ENCODE peak calls at places on chromosomes 4 and X, in four cellular contexts. X, O, Z and Y are unnamed samples.

GRCh38 chr4:168924648-168925047 is 85.4 kb downstream of the CBR4 start:
- DNase-seq in X (no peak), O (no peak), Z (no peak), Y (no peak)

GRCh38 chr4:71607780-71608673 is 175.9 kb downstream of the GC start:
- DNase-seq in X (peak), O (no peak), Z (no peak), Y (peak)

GRCh38 chrX:143571521-143571920 is 54.2 kb upstream of the SPANXN3 start:
- DNase-seq in X (peak), O (no peak), Z (no peak), Y (peak)

GRCh38 chr4:3836802-3837601 is 70.8 kb downstream of the ADRA2C start:
- DNase-seq in X (no peak), O (peak), Z (no peak), Y (no peak)

GRCh38 chr4:3684546-3684945 is 81.6 kb upstream of the ADRA2C start:
- DNase-seq in X (no peak), O (no peak), Z (no peak), Y (no peak)

GRCh38 chr4:24521544-24521943 is 62.8 kb downstream of the DHX15 start:
- DNase-seq in X (no peak), O (no peak), Z (no peak), Y (no peak)

GRCh38 chrX:51837926-51838325 is 55.5 kb upstream of the MAGED1 start:
- DNase-seq in X (no peak), O (no peak), Z (peak), Y (peak)

GRCh38 chr4:6111354-6111930 is 88.9 kb downstream of the JAKMIP1 start:
- DNase-seq in X (no peak), O (no peak), Z (no peak), Y (no peak)

GRCh38 chr4:73729534-73730165 is 10.7 kb upstream of the CXCL8 start:
- DNase-seq in X (peak), O (peak), Z (peak), Y (peak)

GRCh38 chrX:16213970-16214369 is 46.7 kb downstream of the MAGEB17 start:
- DNase-seq in X (no peak), O (no peak), Z (peak), Y (peak)

GRCh38 chr4:64538219-64538618 is 129.0 kb upstream of the TECRL start:
- DNase-seq in X (no peak), O (no peak), Z (no peak), Y (no peak)

GRCh38 chr4:89174784-89175183 is 63.5 kb downstream of the TIGD2 start:
- DNase-seq in X (no peak), O (no peak), Z (no peak), Y (no peak)

GRCh38 chrX:150185766-150186165 is 177.4 kb upstream of the MAMLD1 start:
- DNase-seq in X (no peak), O (no peak), Z (no peak), Y (no peak)

GRCh38 chr4:71009796-71010588 is 16.5 kb downstream of the DCK start:
- DNase-seq in X (peak), O (peak), Z (peak), Y (peak)